ENCODE peak calls at places on chromosomes 12 and 14, in five cellular contexts. One of them, this sample, is unnamed. For H3K4me1 and H3K9me3, the result is how much of the 10 kb centered on the place peaks cover.

GRCh38 chr12:93154753-93155475 is 222.8 kb upstream of the NUDT4 start:
- DNase-seq in adrenal gland: no peak
- DNase-seq in CD8-positive, alpha-beta T cell: no peak
- DNase-seq in upper lobe of right lung: no peak
- DNase-seq in IMR-90: peak
- DNase-seq in this sample: no peak

GRCh38 chr12:84079621-84080020 is 833.0 kb downstream of the SLC6A15 start:
- DNase-seq in adrenal gland: no peak
- DNase-seq in CD8-positive, alpha-beta T cell: no peak
- DNase-seq in upper lobe of right lung: no peak
- DNase-seq in IMR-90: peak
- DNase-seq in this sample: no peak

GRCh38 chr12:4934651-4935050 is 24.9 kb downstream of the KCNA1 start:
- DNase-seq in adrenal gland: no peak
- DNase-seq in CD8-positive, alpha-beta T cell: no peak
- DNase-seq in upper lobe of right lung: no peak
- DNase-seq in IMR-90: peak
- DNase-seq in this sample: no peak

GRCh38 chr12:6551063-6551461 is 4.8 kb downstream of the IFFO1 start:
- DNase-seq in adrenal gland: no peak
- DNase-seq in CD8-positive, alpha-beta T cell: no peak
- DNase-seq in upper lobe of right lung: no peak
- DNase-seq in IMR-90: no peak
- DNase-seq in this sample: no peak

GRCh38 chr12:120688527-120689071 is 1.6 kb downstream of the MLEC start:
- DNase-seq in adrenal gland: no peak
- DNase-seq in CD8-positive, alpha-beta T cell: no peak
- DNase-seq in upper lobe of right lung: no peak
- DNase-seq in IMR-90: no peak
- DNase-seq in this sample: peak

GRCh38 chr14:70638416-70638815 is 3.3 kb upstream of the TTC9 start:
- DNase-seq in adrenal gland: no peak
- DNase-seq in CD8-positive, alpha-beta T cell: no peak
- DNase-seq in upper lobe of right lung: no peak
- DNase-seq in IMR-90: no peak
- DNase-seq in this sample: no peak

GRCh38 chr12:49543914-49544815 is 5.3 kb downstream of the KCNH3 start:
- DNase-seq in adrenal gland: no peak
- DNase-seq in CD8-positive, alpha-beta T cell: no peak
- DNase-seq in upper lobe of right lung: peak
- DNase-seq in IMR-90: no peak
- DNase-seq in this sample: no peak

GRCh38 chr12:14959916-14960315 is 1.5 kb downstream of the ARHGDIB start:
- DNase-seq in adrenal gland: no peak
- DNase-seq in CD8-positive, alpha-beta T cell: no peak
- DNase-seq in upper lobe of right lung: no peak
- DNase-seq in IMR-90: no peak
- DNase-seq in this sample: no peak

GRCh38 chr14:59161571-59162175 is 26.8 kb upstream of the DAAM1 start:
- DNase-seq in adrenal gland: no peak
- DNase-seq in CD8-positive, alpha-beta T cell: no peak
- DNase-seq in upper lobe of right lung: no peak
- DNase-seq in IMR-90: peak
- DNase-seq in this sample: no peak

GRCh38 chr14:103279129-103280025 is 54.7 kb upstream of the EIF5 start:
- DNase-seq in adrenal gland: peak
- DNase-seq in CD8-positive, alpha-beta T cell: no peak
- DNase-seq in upper lobe of right lung: no peak
- DNase-seq in IMR-90: no peak
- DNase-seq in this sample: peak

GRCh38 chr14:28576523-28576922 is 190.1 kb upstream of the FOXG1 start:
- DNase-seq in adrenal gland: no peak
- DNase-seq in CD8-positive, alpha-beta T cell: no peak
- DNase-seq in upper lobe of right lung: no peak
- DNase-seq in IMR-90: no peak
- DNase-seq in this sample: no peak

GRCh38 chr14:63642656-63643382 is 1.1 kb upstream of the WDR89 start:
- DNase-seq in adrenal gland: no peak
- DNase-seq in CD8-positive, alpha-beta T cell: no peak
- DNase-seq in upper lobe of right lung: no peak
- DNase-seq in IMR-90: no peak
- DNase-seq in this sample: no peak

GRCh38 chr14:88189040-88189839 is 133.8 kb downstream of the KCNK10 start:
- DNase-seq in adrenal gland: peak
- DNase-seq in CD8-positive, alpha-beta T cell: no peak
- DNase-seq in upper lobe of right lung: no peak
- DNase-seq in IMR-90: peak
- DNase-seq in this sample: peak

GRCh38 chr12:113403435-113404415 is at the start of gene SDS:
- DNase-seq in adrenal gland: peak
- DNase-seq in CD8-positive, alpha-beta T cell: no peak
- DNase-seq in upper lobe of right lung: no peak
- DNase-seq in IMR-90: peak
- DNase-seq in this sample: peak

GRCh38 chr12:6605425-6606330 is 1.5 kb downstream of the CHD4 start:
- DNase-seq in adrenal gland: no peak
- DNase-seq in CD8-positive, alpha-beta T cell: peak
- DNase-seq in upper lobe of right lung: no peak
- DNase-seq in IMR-90: peak
- DNase-seq in this sample: peak

GRCh38 chr12:124273630-124274029 is 21.3 kb upstream of the RFLNA start:
- DNase-seq in adrenal gland: no peak
- DNase-seq in CD8-positive, alpha-beta T cell: no peak
- DNase-seq in upper lobe of right lung: no peak
- DNase-seq in IMR-90: peak
- DNase-seq in this sample: no peak

GRCh38 chr12:42588981-42589464 is 523 bp downstream of the PRICKLE1 start:
- DNase-seq in adrenal gland: peak
- DNase-seq in CD8-positive, alpha-beta T cell: no peak
- DNase-seq in upper lobe of right lung: peak
- DNase-seq in IMR-90: peak
- DNase-seq in this sample: peak

GRCh38 chr12:43501705-43502104 is 50.3 kb downstream of the ADAMTS20 start:
- DNase-seq in adrenal gland: no peak
- DNase-seq in CD8-positive, alpha-beta T cell: no peak
- DNase-seq in upper lobe of right lung: no peak
- DNase-seq in IMR-90: peak
- DNase-seq in this sample: no peak

GRCh38 chr12:114669501-114670256 is 14.3 kb downstream of the TBX3 start:
- DNase-seq in adrenal gland: peak
- DNase-seq in CD8-positive, alpha-beta T cell: no peak
- DNase-seq in upper lobe of right lung: no peak
- DNase-seq in IMR-90: peak
- DNase-seq in this sample: no peak

GRCh38 chr12:54370218-54370730 is 6.0 kb upstream of the GPR84 start:
- DNase-seq in adrenal gland: peak
- DNase-seq in CD8-positive, alpha-beta T cell: no peak
- DNase-seq in upper lobe of right lung: peak
- DNase-seq in IMR-90: peak
- DNase-seq in this sample: peak

GRCh38 chr14:60760648-60761364 is 26.2 kb downstream of the MNAT1 start:
- DNase-seq in adrenal gland: no peak
- DNase-seq in CD8-positive, alpha-beta T cell: no peak
- DNase-seq in upper lobe of right lung: no peak
- DNase-seq in IMR-90: no peak
- DNase-seq in this sample: no peak

GRCh38 chr12:26623136-26623535 is 209.9 kb downstream of the ITPR2 start:
- DNase-seq in adrenal gland: no peak
- DNase-seq in CD8-positive, alpha-beta T cell: no peak
- DNase-seq in upper lobe of right lung: no peak
- DNase-seq in IMR-90: no peak
- DNase-seq in this sample: no peak

GRCh38 chr14:104101086-104101621 is 15.7 kb downstream of the ASPG start:
- DNase-seq in adrenal gland: no peak
- DNase-seq in CD8-positive, alpha-beta T cell: no peak
- DNase-seq in upper lobe of right lung: peak
- DNase-seq in IMR-90: no peak
- DNase-seq in this sample: no peak

GRCh38 chr14:67137744-67138371 is 51.4 kb upstream of the GARIN2 start:
- DNase-seq in adrenal gland: no peak
- DNase-seq in CD8-positive, alpha-beta T cell: no peak
- DNase-seq in upper lobe of right lung: no peak
- DNase-seq in IMR-90: peak
- DNase-seq in this sample: no peak

GRCh38 chr14:21226467-21226866 is 42.8 kb downstream of the HNRNPC start:
- DNase-seq in adrenal gland: no peak
- DNase-seq in CD8-positive, alpha-beta T cell: no peak
- DNase-seq in upper lobe of right lung: no peak
- DNase-seq in IMR-90: no peak
- DNase-seq in this sample: no peak

GRCh38 chr14:69559581-69560011 is 15.1 kb downstream of the CCDC177 start:
- DNase-seq in adrenal gland: no peak
- DNase-seq in CD8-positive, alpha-beta T cell: no peak
- DNase-seq in upper lobe of right lung: no peak
- DNase-seq in IMR-90: no peak
- DNase-seq in this sample: no peak

GRCh38 chr12:105196090-105196489 is 39.9 kb downstream of the APPL2 start:
- DNase-seq in adrenal gland: no peak
- DNase-seq in CD8-positive, alpha-beta T cell: no peak
- DNase-seq in upper lobe of right lung: no peak
- DNase-seq in IMR-90: no peak
- DNase-seq in this sample: no peak

GRCh38 chr12:57590892-57591566 is at the start of gene PIP4K2C:
- DNase-seq in adrenal gland: peak
- DNase-seq in CD8-positive, alpha-beta T cell: peak
- DNase-seq in upper lobe of right lung: peak
- DNase-seq in IMR-90: peak
- DNase-seq in this sample: peak

GRCh38 chr12:197347-197746 is 16.6 kb downstream of the SLC6A12 start:
- DNase-seq in adrenal gland: no peak
- DNase-seq in CD8-positive, alpha-beta T cell: no peak
- DNase-seq in upper lobe of right lung: no peak
- DNase-seq in IMR-90: no peak
- DNase-seq in this sample: no peak

GRCh38 chr12:25424186-25424854 is 128.8 kb downstream of the LMNTD1 start:
- DNase-seq in adrenal gland: no peak
- DNase-seq in CD8-positive, alpha-beta T cell: no peak
- DNase-seq in upper lobe of right lung: no peak
- DNase-seq in IMR-90: no peak
- DNase-seq in this sample: no peak

DNA sequence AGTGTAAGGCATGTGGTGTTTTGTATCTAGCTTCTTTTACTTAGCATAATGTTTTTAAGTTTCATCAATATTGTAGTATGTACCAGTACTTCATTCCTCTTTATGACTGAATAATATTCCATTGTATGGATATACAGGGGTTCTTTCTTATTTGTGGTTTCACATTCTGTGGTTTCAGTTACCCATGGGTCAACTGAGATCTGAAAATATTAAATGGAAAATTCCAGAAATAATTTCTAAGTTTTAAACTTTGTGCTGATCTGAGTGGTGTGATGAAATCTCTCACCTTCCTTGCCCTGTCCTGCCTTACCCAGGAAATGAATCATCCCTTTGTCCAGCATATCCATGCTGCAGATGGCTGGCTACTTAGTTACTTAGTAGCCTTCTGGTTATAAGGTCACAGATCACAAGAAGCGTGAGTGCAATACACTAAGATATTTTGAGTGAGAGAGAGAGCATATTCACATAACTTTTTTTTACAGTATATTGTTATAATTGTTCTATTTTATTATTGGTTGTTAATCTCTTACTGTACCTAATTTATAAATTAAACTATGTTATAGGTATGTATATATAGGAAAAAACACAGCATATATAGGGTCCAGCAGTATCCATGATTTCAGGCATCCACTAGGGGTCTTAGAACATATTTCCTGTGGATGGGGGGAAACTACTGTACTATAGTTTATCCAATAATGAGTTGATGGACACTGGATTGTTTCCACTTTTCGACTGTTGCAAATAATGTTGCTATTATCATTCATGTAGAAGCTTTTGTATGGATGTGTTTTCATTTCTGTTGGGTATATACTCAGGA is 59.6 kb upstream of the LRTM2 start:
- DNase-seq in adrenal gland: no peak
- DNase-seq in CD8-positive, alpha-beta T cell: no peak
- DNase-seq in upper lobe of right lung: no peak
- DNase-seq in IMR-90: peak
- DNase-seq in this sample: peak
- H3K4me1 ChIP-seq in adrenal gland: under half
- H3K4me1 ChIP-seq in CD8-positive, alpha-beta T cell: under half
- H3K4me1 ChIP-seq in upper lobe of right lung: under half
- H3K4me1 ChIP-seq in IMR-90: under half
- H3K4me1 ChIP-seq in this sample: under half

GRCh38 chr14:19771895-19772430 is 1.3 kb upstream of the OR4M1 start:
- DNase-seq in adrenal gland: no peak
- DNase-seq in CD8-positive, alpha-beta T cell: no peak
- DNase-seq in upper lobe of right lung: no peak
- DNase-seq in IMR-90: no peak
- DNase-seq in this sample: no peak

GRCh38 chr14:19775587-19775986 is 2.3 kb downstream of the OR4M1 start:
- DNase-seq in adrenal gland: no peak
- DNase-seq in CD8-positive, alpha-beta T cell: no peak
- DNase-seq in upper lobe of right lung: no peak
- DNase-seq in IMR-90: no peak
- DNase-seq in this sample: no peak
- H3K9me3 ChIP-seq in adrenal gland: under half
- H3K9me3 ChIP-seq in CD8-positive, alpha-beta T cell: under half
- H3K9me3 ChIP-seq in upper lobe of right lung: under half
- H3K9me3 ChIP-seq in IMR-90: under half
- H3K9me3 ChIP-seq in this sample: under half

DNA sequence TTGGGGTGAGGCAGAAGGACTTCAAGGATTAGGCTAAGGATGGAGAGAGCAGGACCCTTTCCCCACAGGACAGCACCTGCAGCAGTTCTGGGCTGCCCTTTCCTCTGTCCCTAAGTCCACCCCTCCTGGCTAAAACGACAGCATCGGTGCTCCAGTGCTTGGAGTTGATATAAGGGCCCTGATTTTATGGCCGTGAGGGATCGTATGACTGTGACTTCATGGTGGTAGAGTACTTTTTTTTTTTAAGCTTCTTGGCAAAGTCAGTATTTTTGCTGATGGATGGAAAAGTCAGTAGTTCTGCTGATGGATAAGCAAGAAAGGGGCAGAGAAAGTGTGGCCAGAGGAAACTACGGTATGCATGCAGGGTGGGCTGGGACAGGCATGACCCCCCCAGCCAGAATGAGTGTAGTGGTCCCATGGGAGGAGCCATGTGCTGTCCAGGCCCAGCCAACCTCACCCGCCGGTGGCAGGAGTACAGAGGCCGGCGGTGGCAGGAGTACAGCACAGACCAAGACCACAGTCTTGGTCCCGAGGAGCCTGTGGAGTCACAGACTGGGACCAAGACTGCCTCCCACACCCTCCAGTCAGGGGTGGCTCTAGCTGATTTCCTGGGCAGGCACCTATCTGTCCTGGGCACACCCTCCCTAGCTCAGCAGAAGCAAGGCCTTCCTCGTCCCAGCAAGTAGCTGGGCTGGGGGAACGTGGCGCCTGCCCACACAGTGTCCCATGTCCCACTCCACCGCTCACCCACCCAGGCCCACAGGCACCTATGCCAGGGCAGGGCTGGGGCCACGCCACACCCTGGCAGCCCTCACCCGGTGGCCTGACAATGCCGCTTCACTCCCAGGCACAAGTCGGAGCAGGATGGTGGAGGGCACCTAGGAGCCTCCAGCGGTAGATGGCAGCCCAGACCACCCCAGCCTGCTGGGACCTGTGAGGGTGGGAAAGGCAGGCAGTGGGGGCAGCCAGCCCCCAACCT is 46.3 kb downstream of the CCDC88C start:
- DNase-seq in adrenal gland: no peak
- DNase-seq in CD8-positive, alpha-beta T cell: no peak
- DNase-seq in upper lobe of right lung: no peak
- DNase-seq in IMR-90: no peak
- DNase-seq in this sample: no peak
- H3K4me1 ChIP-seq in adrenal gland: under half
- H3K4me1 ChIP-seq in CD8-positive, alpha-beta T cell: half or more
- H3K4me1 ChIP-seq in upper lobe of right lung: half or more
- H3K4me1 ChIP-seq in IMR-90: under half
- H3K4me1 ChIP-seq in this sample: under half

GRCh38 chr12:89928467-89928866 is 219.8 kb upstream of the ATP2B1 start:
- DNase-seq in adrenal gland: no peak
- DNase-seq in CD8-positive, alpha-beta T cell: no peak
- DNase-seq in upper lobe of right lung: no peak
- DNase-seq in IMR-90: no peak
- DNase-seq in this sample: no peak
- H3K9me3 ChIP-seq in adrenal gland: under half
- H3K9me3 ChIP-seq in CD8-positive, alpha-beta T cell: under half
- H3K9me3 ChIP-seq in upper lobe of right lung: under half
- H3K9me3 ChIP-seq in IMR-90: under half
- H3K9me3 ChIP-seq in this sample: under half

This sample was measured in testis.